ENCODE peak calls at places on chromosomes 16 and 17, in six cellular contexts. E is thoracic aorta, V is heart right ventricle, B is pancreas, Y is GM23338, X is Calu3. C is an unnamed sample.

GRCh38 chr17:75181608-75182318 is 996 bp downstream of the SUMO2 start:
- DNase-seq in E (no peak), V (peak), B (no peak), Y (peak), X (peak), C (no peak)

GRCh38 chr17:47615766-47616424 is 33.8 kb upstream of the KPNB1 start:
- DNase-seq in E (no peak), V (no peak), B (no peak), Y (peak), X (no peak), C (no peak)

GRCh38 chr17:37826497-37827115 is 81.7 kb upstream of the HNF1B start:
- DNase-seq in E (no peak), V (no peak), B (no peak), Y (no peak), X (no peak), C (no peak)

GRCh38 chr16:3652373-3653037 is 2.0 kb upstream of the DNASE1 start:
- DNase-seq in E (no peak), V (no peak), B (peak), Y (no peak), X (no peak), C (no peak)

GRCh38 chr16:11386054-11386680 is 40.9 kb downstream of the RMI2 start:
- DNase-seq in E (no peak), V (no peak), B (peak), Y (no peak), X (no peak), C (no peak)

GRCh38 chr16:1527836-1528811 is 5.3 kb upstream of the TMEM204 start:
- DNase-seq in E (no peak), V (peak), B (peak), Y (no peak), X (no peak), C (no peak)

GRCh38 chr17:28917029-28917428 is 14.2 kb upstream of the DHRS13 start:
- DNase-seq in E (no peak), V (no peak), B (no peak), Y (no peak), X (no peak), C (no peak)

GRCh38 chr17:36768355-36768754 is 167.0 kb downstream of the MRM1 start:
- DNase-seq in E (no peak), V (no peak), B (no peak), Y (peak), X (no peak), C (no peak)

GRCh38 chr17:1109606-1110523 is 69.9 kb downstream of the ABR start:
- DNase-seq in E (no peak), V (no peak), B (no peak), Y (peak), X (peak), C (peak)

GRCh38 chr17:27670791-27671590 is 40.0 kb downstream of the LGALS9 start:
- DNase-seq in E (no peak), V (no peak), B (no peak), Y (peak), X (no peak), C (no peak)

GRCh38 chr16:75351183-75351582 is 82.1 kb downstream of the CFDP1 start:
- DNase-seq in E (no peak), V (no peak), B (no peak), Y (no peak), X (no peak), C (no peak)

GRCh38 chr17:19672009-19672837 is 23.7 kb downstream of the ALDH3A2 start:
- DNase-seq in E (no peak), V (peak), B (no peak), Y (no peak), X (peak), C (no peak)

GRCh38 chr17:49624896-49625295 is 49.2 kb downstream of the NXPH3 start:
- DNase-seq in E (no peak), V (no peak), B (no peak), Y (no peak), X (no peak), C (no peak)

GRCh38 chr16:14344945-14345344 is 273.8 kb downstream of the MRTFB start:
- DNase-seq in E (no peak), V (no peak), B (no peak), Y (no peak), X (no peak), C (no peak)

GRCh38 chr16:963913-964695 is 6.7 kb downstream of the LMF1 start:
- DNase-seq in E (no peak), V (no peak), B (no peak), Y (no peak), X (no peak), C (no peak)

GRCh38 chr16:66030036-66030435 is 336.5 kb upstream of the CDH5 start:
- DNase-seq in E (no peak), V (no peak), B (no peak), Y (no peak), X (no peak), C (no peak)

GRCh38 chr16:54268766-54269165 is 17.8 kb downstream of the IRX3 start:
- DNase-seq in E (no peak), V (no peak), B (no peak), Y (no peak), X (no peak), C (no peak)

GRCh38 chr16:69039333-69039941 is 66.0 kb upstream of the HAS3 start:
- DNase-seq in E (no peak), V (no peak), B (no peak), Y (no peak), X (peak), C (no peak)

GRCh38 chr17:61393550-61393903 is 6.1 kb upstream of the TBX2 start:
- DNase-seq in E (no peak), V (no peak), B (no peak), Y (no peak), X (peak), C (no peak)
- TF ChIP-seq CTCF in E (no peak), V (peak), B (no peak), Y (peak), X (no peak), C (no peak)

GRCh38 chr16:82061861-82062525 is 26.9 kb downstream of the HSD17B2 start:
- DNase-seq in E (no peak), V (no peak), B (no peak), Y (peak), X (peak), C (peak)
- TF ChIP-seq CTCF in E (no peak), V (peak), B (no peak), Y (peak), X (peak), C (peak)

GRCh38 chr16:56199164-56199563 is 7.9 kb downstream of the GNAO1 start:
- DNase-seq in E (no peak), V (no peak), B (no peak), Y (no peak), X (no peak), C (no peak)

GRCh38 chr16:56202036-56202435 is 10.7 kb downstream of the GNAO1 start:
- DNase-seq in E (no peak), V (no peak), B (no peak), Y (no peak), X (no peak), C (no peak)

GRCh38 chr16:56204836-56205235 is 13.5 kb downstream of the GNAO1 start:
- DNase-seq in E (no peak), V (no peak), B (no peak), Y (no peak), X (no peak), C (no peak)

GRCh38 chr16:56201030-56201429 is 9.7 kb downstream of the GNAO1 start:
- DNase-seq in E (no peak), V (no peak), B (no peak), Y (no peak), X (no peak), C (no peak)

DNA sequence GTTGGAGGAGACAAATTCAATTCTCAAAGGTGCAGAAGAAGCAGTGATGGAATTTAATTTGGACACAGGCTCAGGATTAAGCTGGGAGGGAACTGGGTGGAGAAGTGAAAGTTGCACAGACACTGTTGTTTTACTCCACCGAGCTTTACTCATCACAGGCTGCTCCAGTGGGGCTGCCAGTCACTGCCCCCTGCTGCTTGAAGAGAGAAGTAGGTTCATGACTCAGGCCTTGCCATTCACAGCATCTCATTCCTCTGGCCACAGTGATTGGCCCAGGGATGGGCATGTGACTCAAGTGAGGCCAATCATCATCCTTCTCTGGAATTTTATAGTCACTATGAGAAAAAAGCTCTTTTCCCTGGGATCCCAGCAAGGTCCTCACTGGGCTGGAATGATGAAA is 11.8 kb downstream of the GNAO1 start:
- DNase-seq in E (no peak), V (no peak), B (no peak), Y (peak), X (peak), C (no peak)
- TF ChIP-seq CTCF in E (no peak), V (peak), B (no peak), Y (peak), X (no peak), C (no peak)

DNA sequence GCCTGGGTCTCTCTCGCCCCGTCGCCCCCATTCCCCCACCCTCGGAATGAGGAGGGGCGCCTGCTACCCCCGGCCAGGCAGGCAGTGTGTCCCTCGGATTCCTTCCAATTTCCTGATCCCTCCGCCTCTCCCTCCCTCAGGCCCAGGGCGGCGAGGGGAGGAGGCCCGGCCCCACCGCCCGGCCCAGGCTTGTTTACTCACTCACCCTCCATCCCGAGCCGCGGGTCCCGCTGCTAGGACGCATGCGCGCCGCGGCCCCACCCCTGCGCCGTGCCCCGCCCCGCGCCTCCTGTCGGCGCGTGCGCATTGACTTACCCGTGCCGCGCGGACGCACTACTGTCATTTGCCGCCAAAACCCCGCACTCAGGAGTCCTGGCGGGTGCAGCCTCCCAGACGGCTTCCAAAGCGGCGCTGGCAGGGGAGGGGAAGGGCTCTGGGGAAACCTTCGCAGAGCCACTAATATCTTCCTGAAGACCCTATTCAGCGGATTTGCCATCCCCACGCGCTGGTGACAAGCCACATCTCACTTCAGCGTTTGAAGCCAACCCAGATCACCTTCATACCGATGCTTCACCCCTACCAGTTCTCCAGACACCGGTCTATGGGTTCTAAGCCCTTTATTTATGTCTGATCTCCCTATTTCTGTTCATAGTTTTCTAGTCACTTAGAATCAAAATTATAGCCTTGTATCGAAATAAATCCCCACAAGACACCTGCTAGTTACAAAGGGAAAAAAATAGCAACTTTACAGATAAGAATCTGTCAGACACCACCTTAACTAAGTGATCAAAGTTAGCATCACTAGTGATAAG is at the start of gene EZH1:
- DNase-seq in E (peak), V (peak), B (peak), Y (peak), X (peak), C (peak)
- TF ChIP-seq CTCF in E (peak), V (no peak), B (no peak), Y (no peak), X (no peak), C (no peak)

DNA sequence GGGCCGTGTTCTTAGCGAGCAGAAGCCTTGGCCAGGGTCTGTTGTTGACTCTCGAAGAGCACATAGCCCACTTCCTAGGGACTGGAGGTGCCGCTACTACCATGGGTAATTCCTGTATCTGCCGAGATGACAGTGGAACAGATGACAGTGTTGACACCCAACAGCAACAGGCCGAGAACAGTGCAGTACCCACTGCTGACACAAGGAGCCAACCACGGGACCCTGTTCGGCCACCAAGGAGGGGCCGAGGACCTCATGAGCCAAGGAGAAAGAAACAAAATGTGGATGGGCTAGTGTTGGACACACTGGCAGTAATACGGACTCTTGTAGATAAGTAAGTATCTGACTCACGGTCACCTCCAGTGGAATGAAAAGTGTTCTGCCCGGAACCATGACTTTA is 18.5 kb downstream of the RSPRY1 start:
- DNase-seq in E (no peak), V (no peak), B (no peak), Y (peak), X (no peak), C (peak)
- TF ChIP-seq CTCF in E (no peak), V (no peak), B (no peak), Y (peak), X (peak), C (peak)